ENCODE peak calls at places on chromosomes 2 and 18, in five cellular contexts. One of them, this sample, is unnamed.

GRCh38 chr2:102708847-102709559 is 52.8 kb upstream of the TMEM182 start:
- DNase-seq in HepG2: peak
- DNase-seq in K562: no peak
- DNase-seq in H1: no peak
- DNase-seq in GM12878: no peak
- DNase-seq in this sample: peak

GRCh38 chr18:41372266-41372665 is 582.8 kb upstream of the PIK3C3 start:
- DNase-seq in K562: no peak
- DNase-seq in H1: no peak
- DNase-seq in HepG2: no peak
- DNase-seq in GM12878: no peak
- DNase-seq in this sample: no peak

GRCh38 chr18:34947711-34948125 is 93.5 kb upstream of the MAPRE2 start:
- DNase-seq in GM12878: no peak
- DNase-seq in HepG2: peak
- DNase-seq in H1: no peak
- DNase-seq in K562: no peak
- DNase-seq in this sample: no peak

GRCh38 chr2:238231251-238231793 is 8.5 kb downstream of the HES6 start:
- DNase-seq in H1: no peak
- DNase-seq in GM12878: no peak
- DNase-seq in HepG2: no peak
- DNase-seq in K562: peak
- DNase-seq in this sample: no peak

GRCh38 chr2:84526562-84526961 is 10.3 kb downstream of the DNAH6 start:
- DNase-seq in H1: no peak
- DNase-seq in HepG2: no peak
- DNase-seq in K562: no peak
- DNase-seq in GM12878: no peak
- DNase-seq in this sample: no peak

GRCh38 chr18:48975221-48975816 is 24.6 kb upstream of the SMAD7 start:
- DNase-seq in HepG2: no peak
- DNase-seq in K562: no peak
- DNase-seq in H1: no peak
- DNase-seq in GM12878: no peak
- DNase-seq in this sample: no peak

GRCh38 chr18:3329471-3329870 is 67.5 kb downstream of the MYL12B start:
- DNase-seq in K562: no peak
- DNase-seq in HepG2: no peak
- DNase-seq in H1: no peak
- DNase-seq in GM12878: no peak
- DNase-seq in this sample: no peak

GRCh38 chr2:168758970-168759820 is 43.2 kb upstream of the NOSTRIN start:
- DNase-seq in H1: no peak
- DNase-seq in GM12878: peak
- DNase-seq in K562: peak
- DNase-seq in HepG2: peak
- DNase-seq in this sample: peak

GRCh38 chr2:40489678-40489960 is 37.7 kb upstream of the SLC8A1 start:
- DNase-seq in GM12878: no peak
- DNase-seq in K562: no peak
- DNase-seq in HepG2: no peak
- DNase-seq in H1: no peak
- DNase-seq in this sample: no peak

GRCh38 chr2:176169181-176169580 is 12.1 kb downstream of the HOXD3 start:
- DNase-seq in HepG2: no peak
- DNase-seq in H1: no peak
- DNase-seq in GM12878: no peak
- DNase-seq in K562: no peak
- DNase-seq in this sample: no peak

GRCh38 chr2:199958014-199958413 is 2.6 kb downstream of the MAIP1 start:
- DNase-seq in H1: no peak
- DNase-seq in GM12878: no peak
- DNase-seq in HepG2: no peak
- DNase-seq in K562: no peak
- DNase-seq in this sample: no peak

GRCh38 chr2:234808907-234809306 is 142.9 kb upstream of the SH3BP4 start:
- DNase-seq in HepG2: no peak
- DNase-seq in K562: no peak
- DNase-seq in GM12878: no peak
- DNase-seq in H1: no peak
- DNase-seq in this sample: no peak

GRCh38 chr2:150392614-150393013 is 94.9 kb downstream of the RND3 start:
- DNase-seq in K562: no peak
- DNase-seq in H1: no peak
- DNase-seq in HepG2: no peak
- DNase-seq in GM12878: no peak
- DNase-seq in this sample: no peak

GRCh38 chr2:86372641-86373502 is 35.4 kb upstream of the REEP1 start:
- DNase-seq in GM12878: no peak
- DNase-seq in HepG2: peak
- DNase-seq in H1: no peak
- DNase-seq in K562: peak
- DNase-seq in this sample: peak

GRCh38 chr2:25122367-25122766 is 46.0 kb downstream of the POMC start:
- DNase-seq in HepG2: no peak
- DNase-seq in GM12878: no peak
- DNase-seq in H1: no peak
- DNase-seq in K562: no peak
- DNase-seq in this sample: no peak

GRCh38 chr2:170905864-170906263 is 23.2 kb upstream of the GORASP2 start:
- DNase-seq in HepG2: no peak
- DNase-seq in K562: no peak
- DNase-seq in H1: no peak
- DNase-seq in GM12878: no peak
- DNase-seq in this sample: no peak

GRCh38 chr18:31716362-31716761 is 32.0 kb upstream of the B4GALT6 start:
- DNase-seq in K562: no peak
- DNase-seq in HepG2: no peak
- DNase-seq in H1: no peak
- DNase-seq in GM12878: no peak
- DNase-seq in this sample: no peak

GRCh38 chr2:54483426-54483825 is 27.3 kb downstream of the SPTBN1 start:
- DNase-seq in HepG2: peak
- DNase-seq in H1: no peak
- DNase-seq in K562: no peak
- DNase-seq in GM12878: no peak
- DNase-seq in this sample: peak

GRCh38 chr2:111618577-111618930 is 265.4 kb downstream of the ANAPC1 start:
- DNase-seq in H1: no peak
- DNase-seq in GM12878: no peak
- DNase-seq in K562: no peak
- DNase-seq in HepG2: no peak
- DNase-seq in this sample: no peak

GRCh38 chr2:152055366-152056108 is 43.3 kb downstream of the CACNB4 start:
- DNase-seq in H1: no peak
- DNase-seq in K562: no peak
- DNase-seq in HepG2: no peak
- DNase-seq in GM12878: no peak
- DNase-seq in this sample: no peak

GRCh38 chr2:44955593-44956449 is 14.3 kb downstream of the SIX3 start:
- DNase-seq in GM12878: no peak
- DNase-seq in HepG2: peak
- DNase-seq in K562: peak
- DNase-seq in H1: no peak
- DNase-seq in this sample: peak

GRCh38 chr2:55885129-55885943 is 38.2 kb downstream of the EFEMP1 start:
- DNase-seq in HepG2: no peak
- DNase-seq in H1: no peak
- DNase-seq in K562: no peak
- DNase-seq in GM12878: no peak
- DNase-seq in this sample: peak

GRCh38 chr2:237702439-237703397 is 75.3 kb downstream of the LRRFIP1 start:
- DNase-seq in HepG2: no peak
- DNase-seq in H1: no peak
- DNase-seq in K562: peak
- DNase-seq in GM12878: no peak
- DNase-seq in this sample: no peak

GRCh38 chr18:4060427-4061281 is 394.5 kb downstream of the DLGAP1 start:
- DNase-seq in HepG2: no peak
- DNase-seq in H1: no peak
- DNase-seq in K562: no peak
- DNase-seq in GM12878: no peak
- DNase-seq in this sample: no peak

GRCh38 chr2:121297217-121297830 is 12.3 kb upstream of the TFCP2L1 start:
- DNase-seq in GM12878: no peak
- DNase-seq in HepG2: peak
- DNase-seq in K562: peak
- DNase-seq in H1: no peak
- DNase-seq in this sample: peak

GRCh38 chr2:121375621-121376159 is 90.7 kb upstream of the TFCP2L1 start:
- DNase-seq in K562: no peak
- DNase-seq in H1: no peak
- DNase-seq in GM12878: no peak
- DNase-seq in HepG2: no peak
- DNase-seq in this sample: no peak

GRCh38 chr2:67259581-67260347 is 137.4 kb upstream of the ETAA1 start:
- DNase-seq in K562: no peak
- DNase-seq in H1: no peak
- DNase-seq in HepG2: no peak
- DNase-seq in GM12878: no peak
- DNase-seq in this sample: no peak

GRCh38 chr18:24663026-24663425 is 202.6 kb downstream of the HRH4 start:
- DNase-seq in H1: no peak
- DNase-seq in HepG2: no peak
- DNase-seq in K562: no peak
- DNase-seq in GM12878: no peak
- DNase-seq in this sample: no peak

GRCh38 chr18:24657461-24657860 is 197.0 kb downstream of the HRH4 start:
- DNase-seq in H1: no peak
- DNase-seq in HepG2: no peak
- DNase-seq in GM12878: no peak
- DNase-seq in K562: no peak
- DNase-seq in this sample: no peak

GRCh38 chr18:24656571-24656971 is 196.1 kb downstream of the HRH4 start:
- DNase-seq in H1: no peak
- DNase-seq in K562: no peak
- DNase-seq in HepG2: no peak
- DNase-seq in GM12878: no peak
- DNase-seq in this sample: no peak

GRCh38 chr18:24658302-24658701 is 197.9 kb downstream of the HRH4 start:
- DNase-seq in K562: no peak
- DNase-seq in GM12878: no peak
- DNase-seq in HepG2: no peak
- DNase-seq in H1: no peak
- DNase-seq in this sample: no peak

DNA sequence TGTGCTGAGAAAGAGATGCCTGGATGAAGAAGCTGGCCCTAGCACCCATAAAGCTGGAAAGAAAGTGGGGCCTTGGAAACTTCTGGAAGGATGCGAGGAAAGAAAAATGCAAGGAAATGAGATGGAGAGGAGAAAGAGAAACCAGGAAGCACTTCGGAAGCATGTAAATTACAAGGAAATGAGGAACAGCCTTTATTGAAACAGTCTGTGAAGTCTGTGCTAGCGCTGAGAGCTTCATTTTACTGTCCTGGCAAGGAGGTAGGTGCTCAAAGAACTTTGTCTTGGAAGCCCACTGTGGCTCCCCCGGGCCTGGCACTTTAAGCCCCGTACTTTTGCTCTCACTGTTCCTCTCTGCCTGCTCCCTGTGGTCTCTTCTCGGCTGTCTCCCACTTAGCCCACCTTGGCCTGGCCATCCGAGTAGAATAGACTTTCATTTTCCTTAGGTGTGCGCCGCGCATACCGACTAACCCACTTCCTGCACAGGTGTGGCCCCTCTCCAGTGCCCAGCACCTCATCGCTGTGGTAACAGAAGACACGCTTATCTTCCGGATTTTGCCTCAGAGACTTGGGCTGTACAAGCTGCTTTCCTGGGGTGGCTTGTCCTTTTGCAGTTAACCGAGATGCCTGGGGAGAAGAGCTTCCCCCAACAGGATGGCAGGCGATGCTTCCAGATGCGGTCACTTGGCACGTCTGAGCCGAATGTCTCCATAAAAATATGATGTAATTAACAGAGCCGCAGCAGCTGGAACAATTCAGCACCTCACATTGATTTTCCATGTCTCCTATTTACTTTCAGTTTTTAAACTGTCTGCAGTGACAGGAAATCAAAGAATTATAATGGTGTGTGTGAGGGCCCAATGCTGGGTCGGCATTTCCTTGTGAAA is 199.6 kb downstream of the HRH4 start:
- DNase-seq in HepG2: no peak
- DNase-seq in K562: no peak
- DNase-seq in GM12878: no peak
- DNase-seq in H1: no peak
- DNase-seq in this sample: no peak
- TF ChIP-seq EZH2 in HepG2: no peak
- TF ChIP-seq EZH2 in K562: no peak
- TF ChIP-seq EZH2 in GM12878: no peak
- TF ChIP-seq EZH2 in H1: no peak
- TF ChIP-seq EZH2 in this sample: no peak

GRCh38 chr18:78977627-78978271 is 1.9 kb upstream of the SALL3 start:
- DNase-seq in GM12878: no peak
- DNase-seq in HepG2: no peak
- DNase-seq in H1: no peak
- DNase-seq in K562: no peak
- DNase-seq in this sample: no peak
- TF ChIP-seq SIN3A in GM12878: no peak
- TF ChIP-seq SIN3A in HepG2: no peak
- TF ChIP-seq SIN3A in H1: no peak
- TF ChIP-seq SIN3A in K562: no peak
- TF ChIP-seq SIN3A in this sample: no peak

GRCh38 chr18:11994346-11994707 is 13.0 kb downstream of the IMPA2 start:
- DNase-seq in K562: no peak
- DNase-seq in GM12878: no peak
- DNase-seq in H1: no peak
- DNase-seq in HepG2: peak
- DNase-seq in this sample: no peak
- H2AFZ ChIP-seq in K562: no peak
- H2AFZ ChIP-seq in GM12878: no peak
- H2AFZ ChIP-seq in H1: no peak
- H2AFZ ChIP-seq in HepG2: no peak
- H2AFZ ChIP-seq in this sample: no peak

GRCh38 chr2:232876071-232876977 is 6.3 kb downstream of the SNORC start:
- DNase-seq in HepG2: no peak
- DNase-seq in H1: no peak
- DNase-seq in GM12878: no peak
- DNase-seq in K562: no peak
- DNase-seq in this sample: no peak

GRCh38 chr2:232877940-232878511 is 8.0 kb downstream of the SNORC start:
- DNase-seq in GM12878: no peak
- DNase-seq in K562: no peak
- DNase-seq in HepG2: no peak
- DNase-seq in H1: no peak
- DNase-seq in this sample: no peak

GRCh38 chr2:232878855-232879617 is 9.0 kb downstream of the SNORC start:
- DNase-seq in GM12878: no peak
- DNase-seq in HepG2: no peak
- DNase-seq in K562: no peak
- DNase-seq in H1: no peak
- DNase-seq in this sample: no peak

GRCh38 chr2:232875256-232876070 is 5.4 kb downstream of the SNORC start:
- DNase-seq in HepG2: no peak
- DNase-seq in K562: no peak
- DNase-seq in H1: no peak
- DNase-seq in GM12878: no peak
- DNase-seq in this sample: no peak

GRCh38 chr2:232876978-232877441 is 6.9 kb downstream of the SNORC start:
- DNase-seq in HepG2: no peak
- DNase-seq in GM12878: no peak
- DNase-seq in H1: no peak
- DNase-seq in K562: no peak
- DNase-seq in this sample: no peak
- TF ChIP-seq EZH2 in HepG2: no peak
- TF ChIP-seq EZH2 in GM12878: no peak
- TF ChIP-seq EZH2 in H1: no peak
- TF ChIP-seq EZH2 in K562: no peak
- TF ChIP-seq EZH2 in this sample: no peak

GRCh38 chr18:45726603-45727002 is 2.6 kb downstream of the SLC14A1 start:
- DNase-seq in K562: no peak
- DNase-seq in H1: no peak
- DNase-seq in HepG2: no peak
- DNase-seq in GM12878: no peak
- DNase-seq in this sample: no peak
- TF ChIP-seq SIN3A in K562: no peak
- TF ChIP-seq SIN3A in H1: no peak
- TF ChIP-seq SIN3A in HepG2: no peak
- TF ChIP-seq SIN3A in GM12878: no peak
- TF ChIP-seq SIN3A in this sample: no peak